ENCODE peak calls at places on chromosomes 11 and 22, in four cellular contexts. L is stimulated activated CD8-positive, alpha-beta memory T cell treated with anti-CD3 and anti-CD28 coated beads, Interleukin-15, amount 100 ng/mL, for 1 hour; E is fibroblast of pulmonary artery; D is Right ventricle myocardium superior. V is an unnamed sample.
A peak's percentile ranks its signal among the peaks of the same experiment; 100 is the strongest.

GRCh38 chr11:71488086-71488967 is 35.3 kb downstream of the NADSYN1 start:
- DNase-seq in E (peak; percentile 59), D (no peak), L (no peak), V (no peak)

GRCh38 chr11:1121343-1122331 is 36.1 kb upstream of the MUC5AC start:
- DNase-seq in L (no peak), D (peak; percentile 31), E (no peak), V (peak; percentile 69)

GRCh38 chr22:23767673-23768548 is at the start of gene CHCHD10:
- DNase-seq in L (peak; percentile 48), E (peak; percentile 75), D (peak; percentile 90), V (peak; percentile 95)

GRCh38 chr11:73406131-73406530 is 29.9 kb downstream of the RELT start:
- DNase-seq in D (no peak), L (no peak), E (no peak), V (no peak)

GRCh38 chr11:60482361-60482760 is 10.2 kb upstream of the MS4A12 start:
- DNase-seq in D (no peak), L (no peak), E (no peak), V (no peak)

GRCh38 chr11:19605500-19606371 is 106.9 kb upstream of the NAV2 start:
- DNase-seq in D (no peak), E (peak; percentile 88), L (no peak), V (no peak)

GRCh38 chr11:3043315-3043871 is 13.8 kb downstream of the CARS1 start:
- DNase-seq in D (peak; percentile 88), L (no peak), E (peak; percentile 34), V (peak; percentile 78)

GRCh38 chr11:65087216-65087615 is 3.2 kb downstream of the ZFPL1 start:
- DNase-seq in D (no peak), L (no peak), E (no peak), V (no peak)

GRCh38 chr11:127506647-127507046 is 506.1 kb upstream of the KIRREL3 start:
- DNase-seq in D (no peak), E (no peak), L (no peak), V (no peak)

GRCh38 chr11:68191661-68192579 is 21.2 kb downstream of the KMT5B start:
- DNase-seq in L (no peak), D (no peak), E (no peak), V (no peak)

GRCh38 chr22:34696557-34696956 is 369.4 kb upstream of the ISX start:
- DNase-seq in L (no peak), D (no peak), E (no peak), V (no peak)

GRCh38 chr22:22800716-22801115 is 86.9 kb upstream of the IGLL5 start:
- DNase-seq in D (no peak), L (no peak), E (no peak), V (no peak)

GRCh38 chr11:75868990-75869389 is 54.0 kb downstream of the UVRAG start:
- DNase-seq in L (no peak), E (no peak), D (no peak), V (no peak)